ENCODE peak calls at places on chromosomes 3 and 15, in four cellular contexts. B, R, G and L are unnamed samples.

GRCh38 chr15:70508561-70509281 is 254.6 kb downstream of the UACA start:
- DNase-seq in B (no peak), R (peak; percentile 54), G (peak; percentile 52), L (no peak)

GRCh38 chr3:57597973-57598351 is 818 bp upstream of the ARF4 start:
- DNase-seq in B (no peak), R (no peak), G (no peak), L (no peak)

GRCh38 chr15:67059127-67059553 is 6.3 kb upstream of the SMAD3 start:
- DNase-seq in B (no peak), R (no peak), G (no peak), L (no peak)

GRCh38 chr15:58136731-58137130 is 1.4 kb upstream of the AQP9 start:
- DNase-seq in B (no peak), R (no peak), G (no peak), L (no peak)

GRCh38 chr3:65234499-65234898 is 546.7 kb upstream of the ADAMTS9 start:
- DNase-seq in B (peak; percentile 45), R (no peak), G (no peak), L (no peak)

GRCh38 chr3:11567516-11568467 is 75.9 kb downstream of the VGLL4 start:
- DNase-seq in B (no peak), R (peak; percentile 87), G (no peak), L (no peak)

GRCh38 chr15:51736069-51736468 is 1.4 kb downstream of the LYSMD2 start:
- DNase-seq in B (peak; percentile 14), R (no peak), G (peak; percentile 86), L (no peak)

GRCh38 chr15:89500397-89501270 is 4.3 kb upstream of the RHCG start:
- DNase-seq in B (no peak), R (no peak), G (no peak), L (no peak)

GRCh38 chr3:127064391-127065137 is 81.6 kb downstream of the PLXNA1 start:
- DNase-seq in B (no peak), R (no peak), G (peak; percentile 22), L (no peak)

GRCh38 chr3:186963636-186964035 is 33.3 kb downstream of the ST6GAL1 start:
- DNase-seq in B (no peak), R (no peak), G (no peak), L (no peak)

GRCh38 chr3:68306571-68306970 is 625.8 kb downstream of the TAFA4 start:
- DNase-seq in B (no peak), R (no peak), G (peak; percentile 31), L (peak; percentile 36)

GRCh38 chr15:43081283-43081682 is 24.6 kb downstream of the UBR1 start:
- DNase-seq in B (no peak), R (no peak), G (no peak), L (no peak)

GRCh38 chr3:61605589-61606175 is 44.3 kb downstream of the PTPRG start:
- DNase-seq in B (no peak), R (no peak), G (no peak), L (no peak)

GRCh38 chr3:141452045-141452444 is 34.8 kb upstream of the RASA2 start:
- DNase-seq in B (no peak), R (peak; percentile 83), G (peak; percentile 86), L (no peak)

GRCh38 chr3:168654700-168655099 is 559.0 kb upstream of the GOLIM4 start:
- DNase-seq in B (no peak), R (no peak), G (no peak), L (no peak)

GRCh38 chr3:59425942-59426341 is 376.1 kb upstream of the CFAP20DC start:
- DNase-seq in B (no peak), R (no peak), G (no peak), L (no peak)

GRCh38 chr3:53217175-53217574 is 38.6 kb downstream of the TKT start:
- DNase-seq in B (no peak), R (no peak), G (no peak), L (no peak)

GRCh38 chr15:72939855-72940631 is 112.2 kb upstream of the NEO1 start:
- DNase-seq in B (no peak), R (no peak), G (no peak), L (no peak)

GRCh38 chr3:48897401-48898376 is 993 bp downstream of the SLC25A20 start:
- DNase-seq in B (no peak), R (no peak), G (peak; percentile 41), L (no peak)

GRCh38 chr3:63981980-63982379 is 41.3 kb downstream of the PSMD6 start:
- DNase-seq in B (no peak), R (no peak), G (no peak), L (no peak)

GRCh38 chr3:169345662-169346331 is 317.7 kb downstream of the MECOM start:
- DNase-seq in B (no peak), R (no peak), G (no peak), L (no peak)

GRCh38 chr3:39383190-39383912 is at the start of gene SLC25A38:
- DNase-seq in B (peak; percentile 86), R (peak; percentile 86), G (peak; percentile 94), L (peak; percentile 76)

GRCh38 chr3:138367912-138368311 is 19.5 kb downstream of the MRAS start:
- DNase-seq in B (no peak), R (no peak), G (peak; percentile 43), L (no peak)

GRCh38 chr3:42161050-42161935 is 70.1 kb downstream of the TRAK1 start:
- DNase-seq in B (no peak), R (peak; percentile 72), G (no peak), L (no peak)

GRCh38 chr3:4751057-4752051 is 227.9 kb upstream of the BHLHE40 start:
- DNase-seq in B (no peak), R (peak; percentile 92), G (peak; percentile 85), L (no peak)

GRCh38 chr3:4750306-4751056 is 228.8 kb upstream of the BHLHE40 start:
- DNase-seq in B (no peak), R (peak; percentile 91), G (peak; percentile 68), L (no peak)

GRCh38 chr3:4753073-4753691 is 226.1 kb upstream of the BHLHE40 start:
- DNase-seq in B (no peak), R (no peak), G (no peak), L (no peak)

GRCh38 chr3:4754180-4755086 is 224.8 kb upstream of the BHLHE40 start:
- DNase-seq in B (no peak), R (no peak), G (peak; percentile 75), L (no peak)

DNA sequence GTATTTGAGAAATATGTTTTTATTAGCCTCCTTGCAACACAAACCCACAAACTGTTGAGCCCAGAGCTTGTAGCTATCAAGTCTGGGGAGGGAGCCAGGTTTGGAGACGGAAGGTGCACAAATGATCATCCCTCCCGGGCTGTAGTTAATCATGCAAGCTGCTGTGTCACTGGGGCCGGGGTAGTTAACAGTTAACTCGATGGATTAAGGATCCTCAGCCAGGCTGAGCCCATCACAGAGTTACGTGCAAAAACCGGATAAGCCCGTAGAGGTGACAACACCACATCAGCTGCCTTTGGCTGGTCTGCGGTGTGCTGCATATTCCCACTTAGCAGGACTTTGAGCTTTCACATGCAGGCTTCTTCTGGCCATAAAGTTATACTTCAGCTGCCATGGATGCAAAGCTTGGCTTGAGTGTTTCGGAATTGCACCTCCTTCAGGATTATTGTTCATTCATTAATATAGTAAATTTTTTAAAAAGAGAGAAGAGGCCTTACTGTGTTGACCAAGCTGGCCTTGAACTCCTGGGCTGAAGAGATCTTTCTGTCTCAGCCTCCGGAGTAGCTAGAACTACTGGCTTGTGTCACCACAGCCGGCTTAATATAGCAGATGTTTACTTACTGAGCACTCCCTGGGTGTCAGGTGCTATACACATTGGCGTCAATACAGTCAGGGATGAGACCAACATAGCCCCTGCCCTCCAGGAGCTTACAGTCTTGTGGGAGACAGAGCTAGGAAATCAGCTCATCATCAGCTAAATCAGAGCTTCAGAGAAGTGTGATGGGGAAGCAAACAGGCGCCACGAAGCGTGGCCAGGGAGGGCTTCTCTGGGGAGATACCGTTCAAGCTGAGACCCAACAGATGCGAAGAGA is 226.8 kb upstream of the BHLHE40 start:
- DNase-seq in B (no peak), R (no peak), G (peak; percentile 99), L (no peak)
- TF ChIP-seq MAX in B (no peak), R (no peak), G (peak; percentile 53), L (no peak)

GRCh38 chr15:96181873-96182301 is 148.6 kb upstream of the NR2F2 start:
- DNase-seq in B (no peak), R (no peak), G (no peak), L (no peak)
- TF ChIP-seq MAX in B (no peak), R (no peak), G (no peak), L (no peak)

GRCh38 chr3:120095226-120096165 is 1.2 kb upstream of the GSK3B start:
- DNase-seq in B (peak; percentile 77), R (peak; percentile 92), G (peak; percentile 93), L (peak; percentile 82)

GRCh38 chr3:120093119-120093922 is 926 bp downstream of the GSK3B start:
- DNase-seq in B (no peak), R (peak; percentile 73), G (peak; percentile 88), L (no peak)

GRCh38 chr3:120092444-120092843 is 1.8 kb downstream of the GSK3B start:
- DNase-seq in B (no peak), R (peak; percentile 34), G (peak; percentile 13), L (no peak)

GRCh38 chr3:120093923-120094775 is at the start of gene GSK3B:
- DNase-seq in B (peak; percentile 90), R (peak; percentile 100), G (peak; percentile 92), L (peak; percentile 78)

DNA sequence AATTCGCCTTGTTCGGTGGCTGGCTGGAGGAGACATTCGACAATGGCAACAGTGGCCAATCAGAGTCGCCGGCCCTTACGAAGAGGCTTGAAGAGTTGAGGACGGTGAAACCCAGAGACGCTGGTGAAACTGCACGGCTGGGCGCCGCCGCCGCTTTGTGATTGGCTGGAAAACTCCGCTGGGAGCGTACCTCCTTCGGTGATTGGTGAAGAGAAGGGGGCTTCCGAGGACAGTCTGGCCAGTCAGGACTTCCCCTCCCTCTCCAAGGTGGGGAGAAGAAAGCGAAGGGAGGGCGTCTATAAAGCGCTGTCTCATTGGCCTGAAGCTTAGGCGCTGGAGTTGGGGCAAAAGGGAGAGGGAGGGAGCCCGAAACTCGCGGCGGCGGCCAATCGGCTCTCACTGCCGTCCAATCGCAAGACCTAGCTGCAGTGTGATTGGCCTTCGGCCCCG is 554 bp upstream of the GSK3B start:
- DNase-seq in B (peak; percentile 90), R (peak; percentile 100), G (peak; percentile 99), L (peak; percentile 99)
- TF ChIP-seq MAX in B (peak; percentile 8), R (no peak), G (peak; percentile 29), L (no peak)

GRCh38 chr3:9147896-9148267 is 101.6 kb downstream of the SRGAP3 start:
- DNase-seq in B (no peak), R (no peak), G (no peak), L (no peak)

GRCh38 chr3:9149566-9149965 is 99.9 kb downstream of the SRGAP3 start:
- DNase-seq in B (no peak), R (no peak), G (no peak), L (no peak)

GRCh38 chr3:9143180-9143579 is 106.3 kb downstream of the SRGAP3 start:
- DNase-seq in B (no peak), R (no peak), G (no peak), L (no peak)

GRCh38 chr3:9147215-9147895 is 102.1 kb downstream of the SRGAP3 start:
- DNase-seq in B (no peak), R (peak; percentile 26), G (no peak), L (no peak)

DNA sequence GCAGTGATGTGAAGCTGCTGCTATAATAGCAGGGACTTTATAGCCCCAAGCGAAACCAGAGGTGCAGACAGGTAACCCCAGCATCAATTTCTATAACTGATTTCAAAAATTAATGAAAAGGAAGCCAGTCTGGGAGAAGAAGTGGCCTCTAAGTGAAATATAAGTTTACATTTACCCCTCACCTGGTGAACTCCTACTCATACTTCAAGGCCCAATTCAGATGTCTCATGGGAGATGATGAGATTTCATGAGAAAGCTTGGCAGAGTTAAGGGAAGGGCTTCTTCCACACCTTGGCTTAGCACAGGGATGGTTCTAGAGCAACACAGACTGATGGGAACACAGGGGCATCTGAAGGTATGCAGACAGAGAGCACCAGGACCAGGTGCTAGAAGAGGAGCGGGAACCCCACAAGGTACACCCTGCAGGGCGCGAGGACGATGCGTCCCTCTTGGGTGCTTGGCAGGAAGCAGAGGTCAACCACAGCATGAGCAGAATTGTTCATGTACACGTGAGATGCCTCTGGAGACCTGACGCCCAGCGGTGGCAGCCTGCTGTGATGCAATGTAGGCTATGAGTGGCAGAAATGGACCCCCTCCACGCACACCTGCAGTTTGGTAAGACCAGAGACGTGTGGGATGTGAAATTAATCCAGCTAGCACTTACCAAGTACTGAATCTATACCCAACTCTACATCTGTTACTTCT is 102.9 kb downstream of the SRGAP3 start:
- DNase-seq in B (no peak), R (no peak), G (peak; percentile 37), L (no peak)
- TF ChIP-seq MAX in B (no peak), R (no peak), G (no peak), L (no peak)